ENCODE peak calls at places on chromosomes 4 and X, in five cellular contexts. One of them, this sample, is unnamed.

GRCh38 chr4:105936901-105937300 is 41.6 kb downstream of the NPNT start:
- DNase-seq in HCT116: no peak
- DNase-seq in GM23338: peak
- DNase-seq in K562: no peak
- DNase-seq in HL-60: no peak
- DNase-seq in this sample: no peak

GRCh38 chr4:36494016-36494415 is 212.6 kb downstream of the DTHD1 start:
- DNase-seq in HL-60: no peak
- DNase-seq in HCT116: no peak
- DNase-seq in K562: no peak
- DNase-seq in GM23338: no peak
- DNase-seq in this sample: no peak

GRCh38 chr4:110850461-110851447 is 227.9 kb upstream of the PITX2 start:
- DNase-seq in K562: no peak
- DNase-seq in GM23338: peak
- DNase-seq in HL-60: no peak
- DNase-seq in HCT116: no peak
- DNase-seq in this sample: no peak

GRCh38 chr4:122635205-122635604 is 14.3 kb upstream of the IL21 start:
- DNase-seq in HCT116: no peak
- DNase-seq in HL-60: no peak
- DNase-seq in GM23338: no peak
- DNase-seq in K562: no peak
- DNase-seq in this sample: no peak

GRCh38 chr4:124854968-124855367 is 142.4 kb upstream of the ANKRD50 start:
- DNase-seq in HCT116: no peak
- DNase-seq in HL-60: no peak
- DNase-seq in GM23338: no peak
- DNase-seq in K562: no peak
- DNase-seq in this sample: no peak

GRCh38 chrX:74300869-74301268 is 3.1 kb upstream of the ZCCHC13 start:
- DNase-seq in K562: no peak
- DNase-seq in GM23338: no peak
- DNase-seq in HCT116: no peak
- DNase-seq in HL-60: no peak
- DNase-seq in this sample: no peak

GRCh38 chrX:118345045-118345400 is 883 bp upstream of the WDR44 start:
- DNase-seq in K562: no peak
- DNase-seq in HCT116: no peak
- DNase-seq in HL-60: no peak
- DNase-seq in GM23338: no peak
- DNase-seq in this sample: no peak

GRCh38 chr4:40316782-40317635 is 18.1 kb upstream of the CHRNA9 start:
- DNase-seq in HCT116: peak
- DNase-seq in K562: peak
- DNase-seq in GM23338: peak
- DNase-seq in HL-60: peak
- DNase-seq in this sample: peak

GRCh38 chr4:41878991-41879491 is 56.2 kb upstream of the TMEM33 start:
- DNase-seq in GM23338: peak
- DNase-seq in HL-60: no peak
- DNase-seq in K562: no peak
- DNase-seq in HCT116: no peak
- DNase-seq in this sample: no peak

GRCh38 chr4:2257361-2258001 is 4.4 kb downstream of the MXD4 start:
- DNase-seq in HCT116: no peak
- DNase-seq in GM23338: no peak
- DNase-seq in HL-60: no peak
- DNase-seq in K562: no peak
- DNase-seq in this sample: no peak

GRCh38 chr4:38386654-38387188 is 277.3 kb upstream of the KLF3 start:
- DNase-seq in HCT116: no peak
- DNase-seq in GM23338: no peak
- DNase-seq in K562: no peak
- DNase-seq in HL-60: no peak
- DNase-seq in this sample: no peak

GRCh38 chr4:7344650-7345049 is 90.1 kb downstream of the PSAPL1 start:
- DNase-seq in K562: no peak
- DNase-seq in GM23338: no peak
- DNase-seq in HL-60: no peak
- DNase-seq in HCT116: no peak
- DNase-seq in this sample: no peak

GRCh38 chr4:100900134-100900533 is 382.3 kb upstream of the EMCN start:
- DNase-seq in K562: no peak
- DNase-seq in HCT116: no peak
- DNase-seq in GM23338: no peak
- DNase-seq in HL-60: no peak
- DNase-seq in this sample: no peak

GRCh38 chrX:34778961-34779360 is 121.9 kb upstream of the TMEM47 start:
- DNase-seq in K562: no peak
- DNase-seq in HL-60: no peak
- DNase-seq in HCT116: no peak
- DNase-seq in GM23338: no peak
- DNase-seq in this sample: no peak

GRCh38 chrX:20515841-20516461 is 249.2 kb upstream of the RPS6KA3 start:
- DNase-seq in HL-60: peak
- DNase-seq in K562: no peak
- DNase-seq in GM23338: no peak
- DNase-seq in HCT116: peak
- DNase-seq in this sample: peak

GRCh38 chr4:98209111-98209510 is 52.1 kb upstream of the RAP1GDS1 start:
- DNase-seq in HL-60: no peak
- DNase-seq in HCT116: no peak
- DNase-seq in GM23338: no peak
- DNase-seq in K562: no peak
- DNase-seq in this sample: no peak

GRCh38 chrX:341541-342101 is 23.0 kb upstream of the GTPBP6 start:
- DNase-seq in HCT116: no peak
- DNase-seq in HL-60: no peak
- DNase-seq in GM23338: no peak
- DNase-seq in K562: no peak
- DNase-seq in this sample: no peak

GRCh38 chr4:69568787-69569186 is 70.7 kb downstream of the UGT2A2 start:
- DNase-seq in K562: no peak
- DNase-seq in HCT116: no peak
- DNase-seq in HL-60: no peak
- DNase-seq in GM23338: no peak
- DNase-seq in this sample: no peak

GRCh38 chr4:6639137-6639680 is 1.3 kb upstream of the MRFAP1 start:
- DNase-seq in HL-60: no peak
- DNase-seq in GM23338: no peak
- DNase-seq in K562: no peak
- DNase-seq in HCT116: no peak
- DNase-seq in this sample: no peak

GRCh38 chr4:17169699-17170098 is 271.3 kb upstream of the LDB2 start:
- DNase-seq in GM23338: no peak
- DNase-seq in K562: no peak
- DNase-seq in HL-60: no peak
- DNase-seq in HCT116: no peak
- DNase-seq in this sample: no peak

GRCh38 chr4:17168571-17168970 is 270.1 kb upstream of the LDB2 start:
- DNase-seq in HL-60: no peak
- DNase-seq in HCT116: no peak
- DNase-seq in K562: no peak
- DNase-seq in GM23338: peak
- DNase-seq in this sample: no peak

GRCh38 chr4:17174751-17175150 is 276.3 kb upstream of the LDB2 start:
- DNase-seq in HCT116: no peak
- DNase-seq in GM23338: no peak
- DNase-seq in K562: no peak
- DNase-seq in HL-60: no peak
- DNase-seq in this sample: no peak

GRCh38 chr4:17173300-17173699 is 274.9 kb upstream of the LDB2 start:
- DNase-seq in K562: no peak
- DNase-seq in GM23338: peak
- DNase-seq in HL-60: no peak
- DNase-seq in HCT116: no peak
- DNase-seq in this sample: no peak
- TF ChIP-seq CTCF in K562: peak
- TF ChIP-seq CTCF in GM23338: peak
- TF ChIP-seq CTCF in HL-60: no peak
- TF ChIP-seq CTCF in HCT116: peak
- TF ChIP-seq CTCF in this sample: peak

GRCh38 chr4:109410226-109410625 is 23.4 kb upstream of the SEC24B start:
- DNase-seq in HCT116: no peak
- DNase-seq in K562: no peak
- DNase-seq in HL-60: no peak
- DNase-seq in GM23338: peak
- DNase-seq in this sample: no peak

GRCh38 chr4:109408711-109409110 is 24.9 kb upstream of the SEC24B start:
- DNase-seq in HCT116: no peak
- DNase-seq in K562: no peak
- DNase-seq in GM23338: no peak
- DNase-seq in HL-60: no peak
- DNase-seq in this sample: no peak

GRCh38 chr4:109410776-109411175 is 22.8 kb upstream of the SEC24B start:
- DNase-seq in HL-60: no peak
- DNase-seq in HCT116: peak
- DNase-seq in GM23338: peak
- DNase-seq in K562: no peak
- DNase-seq in this sample: no peak

GRCh38 chr4:109411964-109412363 is 21.7 kb upstream of the SEC24B start:
- DNase-seq in HCT116: no peak
- DNase-seq in HL-60: no peak
- DNase-seq in K562: no peak
- DNase-seq in GM23338: no peak
- DNase-seq in this sample: no peak

GRCh38 chr4:109406337-109406931 is 27.2 kb upstream of the SEC24B start:
- DNase-seq in K562: peak
- DNase-seq in HL-60: peak
- DNase-seq in HCT116: peak
- DNase-seq in GM23338: peak
- DNase-seq in this sample: peak
- TF ChIP-seq POLR2AphosphoS5 in K562: no peak
- TF ChIP-seq POLR2AphosphoS5 in HL-60: no peak
- TF ChIP-seq POLR2AphosphoS5 in HCT116: no peak
- TF ChIP-seq POLR2AphosphoS5 in GM23338: no peak
- TF ChIP-seq POLR2AphosphoS5 in this sample: no peak

GRCh38 chr4:159484861-159485260 is 382.0 kb downstream of the RAPGEF2 start:
- DNase-seq in GM23338: no peak
- DNase-seq in HCT116: no peak
- DNase-seq in HL-60: no peak
- DNase-seq in K562: no peak
- DNase-seq in this sample: no peak
- TF ChIP-seq REST in GM23338: no peak
- TF ChIP-seq REST in HCT116: no peak
- TF ChIP-seq REST in HL-60: no peak
- TF ChIP-seq REST in K562: no peak
- TF ChIP-seq REST in this sample: no peak

GRCh38 chrX:13226214-13226613 is 93.6 kb downstream of the ATXN3L start:
- DNase-seq in K562: no peak
- DNase-seq in HCT116: no peak
- DNase-seq in GM23338: no peak
- DNase-seq in HL-60: no peak
- DNase-seq in this sample: no peak

GRCh38 chrX:13219990-13220764 is 99.7 kb downstream of the ATXN3L start:
- DNase-seq in HL-60: no peak
- DNase-seq in GM23338: no peak
- DNase-seq in K562: no peak
- DNase-seq in HCT116: no peak
- DNase-seq in this sample: no peak

GRCh38 chrX:13220916-13221315 is 98.9 kb downstream of the ATXN3L start:
- DNase-seq in GM23338: no peak
- DNase-seq in HL-60: no peak
- DNase-seq in HCT116: no peak
- DNase-seq in K562: no peak
- DNase-seq in this sample: no peak

GRCh38 chrX:13223868-13224555 is 95.8 kb downstream of the ATXN3L start:
- DNase-seq in HCT116: peak
- DNase-seq in K562: no peak
- DNase-seq in GM23338: no peak
- DNase-seq in HL-60: no peak
- DNase-seq in this sample: peak
- TF ChIP-seq CTCF in HCT116: no peak
- TF ChIP-seq CTCF in K562: no peak
- TF ChIP-seq CTCF in GM23338: no peak
- TF ChIP-seq CTCF in HL-60: no peak
- TF ChIP-seq CTCF in this sample: no peak

DNA sequence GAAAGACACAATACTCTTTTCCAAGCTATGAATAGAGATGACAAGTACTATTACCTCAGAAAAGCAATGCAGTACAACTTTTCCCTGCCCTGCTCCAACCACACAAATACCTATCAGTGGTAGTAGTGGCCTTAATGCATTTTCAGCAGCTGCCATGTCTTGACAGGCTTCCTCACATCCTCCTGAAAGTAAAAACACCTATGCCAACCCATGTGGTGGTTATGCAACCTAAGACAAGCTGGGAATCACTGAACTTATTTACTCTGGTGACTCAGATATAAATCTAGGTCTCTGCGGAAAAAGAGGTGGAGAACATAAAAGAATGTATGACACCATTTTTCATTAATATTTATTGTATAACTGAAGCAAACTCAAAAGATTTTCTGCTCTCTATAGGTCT is 14.5 kb downstream of the WDFY3 start:
- DNase-seq in HL-60: no peak
- DNase-seq in K562: no peak
- DNase-seq in HCT116: peak
- DNase-seq in GM23338: no peak
- DNase-seq in this sample: peak
- TF ChIP-seq POLR2AphosphoS5 in HL-60: no peak
- TF ChIP-seq POLR2AphosphoS5 in K562: no peak
- TF ChIP-seq POLR2AphosphoS5 in HCT116: no peak
- TF ChIP-seq POLR2AphosphoS5 in GM23338: no peak
- TF ChIP-seq POLR2AphosphoS5 in this sample: no peak

GRCh38 chrX:10208281-10208856 is 51.6 kb downstream of the CLCN4 start:
- DNase-seq in GM23338: no peak
- DNase-seq in HCT116: no peak
- DNase-seq in K562: no peak
- DNase-seq in HL-60: no peak
- DNase-seq in this sample: no peak
- TF ChIP-seq REST in GM23338: no peak
- TF ChIP-seq REST in HCT116: no peak
- TF ChIP-seq REST in K562: no peak
- TF ChIP-seq REST in HL-60: no peak
- TF ChIP-seq REST in this sample: no peak

GRCh38 chrX:41761702-41762101 is 37.7 kb downstream of the GPR82 start:
- DNase-seq in K562: no peak
- DNase-seq in HCT116: no peak
- DNase-seq in HL-60: no peak
- DNase-seq in GM23338: no peak
- DNase-seq in this sample: no peak

GRCh38 chrX:41758391-41758790 is 34.4 kb downstream of the GPR82 start:
- DNase-seq in HL-60: no peak
- DNase-seq in HCT116: no peak
- DNase-seq in K562: no peak
- DNase-seq in GM23338: no peak
- DNase-seq in this sample: no peak

GRCh38 chrX:41761169-41761568 is 37.2 kb downstream of the GPR82 start:
- DNase-seq in K562: no peak
- DNase-seq in HCT116: no peak
- DNase-seq in HL-60: no peak
- DNase-seq in GM23338: no peak
- DNase-seq in this sample: no peak

DNA sequence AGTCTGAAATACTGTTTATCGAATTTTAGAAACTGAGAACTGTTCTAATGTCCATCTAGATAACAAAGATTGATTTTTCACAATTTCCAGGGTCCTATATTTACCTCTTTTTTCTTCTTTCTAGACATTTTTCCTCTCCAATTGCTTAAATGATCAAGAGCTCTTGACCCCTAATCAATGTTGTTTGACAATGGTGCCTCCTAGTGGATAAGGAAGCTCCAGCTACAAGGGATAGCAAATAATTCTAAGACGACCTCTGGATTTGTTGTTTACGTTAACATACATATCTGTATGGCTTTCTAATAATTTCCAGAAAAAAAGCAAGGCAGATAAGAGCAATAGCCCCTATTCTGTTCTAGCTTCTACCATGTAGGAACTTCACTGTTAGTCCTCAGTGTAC is 35.8 kb downstream of the GPR82 start:
- DNase-seq in K562: peak
- DNase-seq in GM23338: peak
- DNase-seq in HCT116: peak
- DNase-seq in HL-60: peak
- DNase-seq in this sample: no peak
- TF ChIP-seq CTCF in K562: peak
- TF ChIP-seq CTCF in GM23338: peak
- TF ChIP-seq CTCF in HCT116: peak
- TF ChIP-seq CTCF in HL-60: peak
- TF ChIP-seq CTCF in this sample: peak